ENCODE peak calls at places on chromosomes 3 and 15, in ten cellular contexts. J is neural progenitor cell; S is cardiac muscle cell; Z is upper lobe of left lung; F is HepG2; M is H9; C is CD8-positive, alpha-beta T cell; H is fibroblast of lung; U is WERI-Rb-1; I is endothelial cell of umbilical vein. T is an unnamed sample.

GRCh38 chr15:85118173-85118572 is 136.5 kb downstream of the PDE8A start:
- DNase-seq in J (no peak), Z (no peak), H (no peak), M (no peak), F (no peak), I (no peak), C (no peak), U (no peak), S (no peak), T (no peak)

GRCh38 chr3:57078366-57079220 is 18.1 kb downstream of the SPATA12 start:
- DNase-seq in Z (peak; percentile 89), S (peak; percentile 86), C (peak; percentile 20), H (peak; percentile 62), J (peak; percentile 64), U (peak; percentile 53), I (peak; percentile 45), M (peak; percentile 62), F (peak; percentile 30), T (peak; percentile 55)

GRCh38 chr15:75036269-75036668 is 12.9 kb downstream of the PPCDC start:
- DNase-seq in I (no peak), U (no peak), H (peak; percentile 34), M (peak; percentile 91), F (no peak), S (no peak), Z (no peak), J (no peak), C (no peak), T (no peak)

GRCh38 chr3:34843479-34843870 is 795.9 kb upstream of the ARPP21 start:
- DNase-seq in I (no peak), S (peak; percentile 34), M (no peak), C (no peak), U (no peak), F (no peak), Z (no peak), J (peak; percentile 7), H (no peak), T (no peak)

GRCh38 chr3:127689266-127689860 is 16.6 kb downstream of the ABTB1 start:
- DNase-seq in J (no peak), H (no peak), C (no peak), U (no peak), I (no peak), S (no peak), F (no peak), M (no peak), Z (no peak), T (peak; percentile 2)

GRCh38 chr3:149342413-149343340 is 9.2 kb upstream of the TM4SF18 start:
- DNase-seq in M (no peak), H (peak; percentile 68), U (no peak), Z (no peak), C (no peak), S (peak; percentile 72), F (no peak), I (peak; percentile 71), J (no peak), T (no peak)

GRCh38 chr3:172134352-172134751 is 95.0 kb downstream of the FNDC3B start:
- DNase-seq in J (no peak), F (no peak), I (no peak), U (no peak), S (no peak), H (no peak), M (no peak), Z (no peak), C (no peak), T (no peak)

GRCh38 chr3:64382171-64382570 is 156.9 kb upstream of the PRICKLE2 start:
- DNase-seq in M (no peak), S (no peak), U (no peak), J (no peak), F (no peak), Z (no peak), C (no peak), H (peak; percentile 57), I (peak; percentile 11), T (no peak)

GRCh38 chr15:85753791-85754452 is 40.8 kb downstream of the KLHL25 start:
- DNase-seq in Z (no peak), C (no peak), J (no peak), U (no peak), F (no peak), M (peak; percentile 20), H (no peak), I (no peak), S (no peak), T (no peak)

GRCh38 chr15:35481064-35481463 is 64.9 kb downstream of the DPH6 start:
- DNase-seq in H (no peak), I (no peak), S (no peak), F (no peak), C (no peak), J (no peak), U (no peak), Z (no peak), M (no peak), T (no peak)

GRCh38 chr15:66323312-66323928 is 30.1 kb downstream of the DIS3L start:
- DNase-seq in J (peak; percentile 21), U (no peak), C (no peak), M (no peak), S (no peak), I (no peak), F (no peak), Z (no peak), H (no peak), T (no peak)

GRCh38 chr3:37922721-37923575 is 61.3 kb downstream of the CTDSPL start:
- DNase-seq in F (no peak), S (peak; percentile 60), H (peak; percentile 46), M (no peak), U (no peak), Z (no peak), I (no peak), C (no peak), J (no peak), T (no peak)

GRCh38 chr3:106518516-106518915 is 649.7 kb upstream of the CBLB start:
- DNase-seq in Z (no peak), M (no peak), C (no peak), F (no peak), J (no peak), I (peak; percentile 52), S (peak; percentile 28), H (peak; percentile 16), U (no peak), T (no peak)

GRCh38 chr3:133380481-133381225 is 19.2 kb upstream of the BFSP2 start:
- DNase-seq in Z (peak; percentile 55), H (no peak), J (no peak), F (no peak), I (no peak), U (no peak), S (no peak), M (no peak), C (no peak), T (peak; percentile 11)

GRCh38 chr3:133383175-133383574 is 16.7 kb upstream of the BFSP2 start:
- DNase-seq in Z (no peak), C (no peak), F (no peak), I (no peak), J (no peak), S (no peak), M (no peak), H (no peak), U (no peak), T (no peak)

GRCh38 chr3:133384331-133385027 is 15.4 kb upstream of the BFSP2 start:
- DNase-seq in H (peak; percentile 70), F (peak; percentile 46), J (peak; percentile 88), I (peak; percentile 71), S (peak; percentile 77), M (peak; percentile 83), C (no peak), U (peak; percentile 78), Z (peak; percentile 27), T (peak; percentile 95)

GRCh38 chr3:133379926-133380325 is 19.9 kb upstream of the BFSP2 start:
- DNase-seq in J (no peak), U (no peak), C (no peak), M (no peak), Z (peak; percentile 70), S (no peak), H (no peak), I (no peak), F (no peak), T (peak; percentile 10)

DNA sequence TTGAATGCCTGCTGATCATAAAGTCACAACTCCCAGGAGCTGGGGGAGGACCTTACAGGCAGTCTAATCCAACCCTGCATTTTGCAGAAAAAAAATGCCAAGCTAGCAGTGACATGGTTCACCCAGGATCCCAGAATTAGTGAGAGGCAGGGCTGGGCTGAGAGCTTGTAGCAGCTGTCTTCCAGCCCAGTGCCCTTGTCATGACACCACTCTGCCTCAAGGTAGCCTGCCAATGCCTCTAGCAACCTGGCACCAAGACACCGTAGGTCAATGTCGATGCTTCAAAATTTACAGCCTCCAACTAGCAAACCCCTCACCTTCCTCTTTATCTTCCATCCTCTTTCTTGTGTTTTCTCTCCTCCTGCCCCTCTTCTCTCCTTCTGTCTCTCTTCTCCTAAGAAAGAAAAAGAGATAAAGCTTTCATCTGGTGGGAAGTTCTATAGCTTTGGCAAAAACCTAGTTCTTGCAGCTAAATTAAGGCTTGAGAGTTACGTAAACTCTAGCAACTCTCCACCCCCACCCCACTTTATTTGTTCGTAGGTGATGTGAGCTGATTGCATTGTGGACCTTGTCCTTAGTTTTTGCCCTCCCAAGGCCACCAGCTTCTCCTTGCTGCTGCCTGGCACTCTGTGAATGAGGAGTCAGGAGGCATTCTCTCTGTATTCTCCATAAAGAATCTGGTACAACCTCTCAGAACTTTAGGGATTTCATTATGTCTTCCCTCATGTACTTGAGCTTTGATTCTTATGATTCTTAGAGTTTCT is 18.3 kb upstream of the BFSP2 start:
- DNase-seq in M (no peak), F (peak; percentile 28), Z (no peak), C (no peak), U (no peak), J (no peak), S (no peak), I (no peak), H (no peak), T (no peak)
- H3K27me3 ChIP-seq in M (no peaks in the 10 kb centered on the region), F (peaks cover 7% of the 10 kb centered on the region), Z (no peaks in the 10 kb centered on the region), C (no peaks in the 10 kb centered on the region), U (no peaks in the 10 kb centered on the region), J (no peaks in the 10 kb centered on the region), S (no peaks in the 10 kb centered on the region), I (no peaks in the 10 kb centered on the region), H (no peaks in the 10 kb centered on the region), T (no peaks in the 10 kb centered on the region)

GRCh38 chr3:26622634-26623408 is at the start of gene LRRC3B:
- DNase-seq in S (no peak), F (no peak), U (peak; percentile 64), Z (peak; percentile 81), H (no peak), M (peak; percentile 80), J (peak; percentile 89), I (no peak), C (no peak), T (no peak)
- H3K27me3 ChIP-seq in S (peaks cover 92% of the 10 kb centered on the region), F (peaks cover 26% of the 10 kb centered on the region), U (peaks cover 46% of the 10 kb centered on the region), Z (peaks cover 10% of the 10 kb centered on the region), H (no peaks in the 10 kb centered on the region), M (peaks cover 45% of the 10 kb centered on the region), J (peaks cover 78% of the 10 kb centered on the region), I (peaks cover 5% of the 10 kb centered on the region), C (no peaks in the 10 kb centered on the region), T (no peaks in the 10 kb centered on the region)

GRCh38 chr3:120908030-120908802 is at the start of gene STXBP5L:
- DNase-seq in I (peak; percentile 83), J (peak; percentile 97), M (peak; percentile 99), S (peak; percentile 87), H (peak; percentile 51), U (peak; percentile 94), Z (peak; percentile 94), C (peak; percentile 24), F (peak; percentile 51), T (peak; percentile 95)
- H3K27me3 ChIP-seq in I (peaks cover 15% of the 10 kb centered on the region), J (peaks cover 31% of the 10 kb centered on the region), M (no peaks in the 10 kb centered on the region), S (peaks cover 15% of the 10 kb centered on the region), H (peaks cover 8% of the 10 kb centered on the region), U (no peaks in the 10 kb centered on the region), Z (peaks cover 19% of the 10 kb centered on the region), C (peaks cover 14% of the 10 kb centered on the region), F (peaks cover 25% of the 10 kb centered on the region), T (peaks cover 60% of the 10 kb centered on the region)

DNA sequence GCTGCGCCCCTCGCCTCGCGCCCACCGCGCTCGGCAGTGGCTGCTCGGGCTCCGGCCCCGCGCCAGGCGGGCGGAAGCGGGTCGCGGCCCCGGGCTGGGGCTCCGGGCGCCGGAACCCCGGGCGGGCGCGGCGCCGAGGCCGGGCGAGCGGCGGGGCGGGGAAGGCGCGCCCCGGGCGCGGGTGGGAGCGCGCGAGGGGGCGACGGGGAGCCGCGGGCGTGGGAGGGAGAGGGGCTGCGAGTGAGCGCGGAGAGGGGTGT is 467 bp upstream of the IGF2BP2 start:
- DNase-seq in S (no peak), C (no peak), U (no peak), H (no peak), F (no peak), I (no peak), M (no peak), Z (no peak), J (no peak), T (no peak)
- H3K27me3 ChIP-seq in S (no peaks in the 10 kb centered on the region), C (peaks cover 29% of the 10 kb centered on the region), U (no peaks in the 10 kb centered on the region), H (no peaks in the 10 kb centered on the region), F (no peaks in the 10 kb centered on the region), I (no peaks in the 10 kb centered on the region), M (no peaks in the 10 kb centered on the region), Z (no peaks in the 10 kb centered on the region), J (no peaks in the 10 kb centered on the region), T (peaks cover 97% of the 10 kb centered on the region)

T was measured in BE2C.